ENCODE peak calls at places on chromosomes 5 and 9, in four cellular contexts. T is upper lobe of right lung, N is HFF-Myc, O is NCI-H526. X is an unnamed sample.

GRCh38 chr9:72305102-72305546 is 59.9 kb downstream of the ZFAND5 start:
- DNase-seq in N (peak; percentile 36), T (peak; percentile 89), O (no peak), X (peak; percentile 75)

GRCh38 chr9:130186839-130187522 is 14.8 kb downstream of the NCS1 start:
- DNase-seq in N (no peak), T (no peak), O (no peak), X (no peak)

GRCh38 chr5:42268630-42269029 is 154.6 kb upstream of the GHR start:
- DNase-seq in T (no peak), N (no peak), O (no peak), X (no peak)

GRCh38 chr9:111891910-111892499 is 4.6 kb upstream of the UGCG start:
- DNase-seq in T (no peak), N (no peak), O (peak; percentile 69), X (no peak)

GRCh38 chr9:20292002-20292401 is 330.3 kb downstream of the MLLT3 start:
- DNase-seq in O (peak; percentile 28), T (no peak), N (peak; percentile 22), X (no peak)

GRCh38 chr9:120477534-120478001 is 102.4 kb downstream of the CDK5RAP2 start:
- DNase-seq in O (peak; percentile 25), T (no peak), N (peak; percentile 56), X (no peak)

GRCh38 chr9:111914749-111915424 is 18.3 kb downstream of the UGCG start:
- DNase-seq in O (peak; percentile 17), N (no peak), T (no peak), X (no peak)

GRCh38 chr9:98182069-98182820 is 10.2 kb downstream of the CORO2A start:
- DNase-seq in O (no peak), N (no peak), T (no peak), X (no peak)

GRCh38 chr5:68950111-68950510 is 143.7 kb upstream of the SLC30A5 start:
- DNase-seq in O (peak; percentile 26), N (no peak), T (no peak), X (no peak)

GRCh38 chr5:132335402-132335801 is 34.1 kb upstream of the SLC22A5 start:
- DNase-seq in N (no peak), O (no peak), T (no peak), X (no peak)

GRCh38 chr5:116574682-116575634 is at the start of gene SEMA6A:
- DNase-seq in O (peak; percentile 83), T (peak; percentile 89), N (peak; percentile 37), X (no peak)

GRCh38 chr5:38607396-38607795 is 51.0 kb upstream of the LIFR start:
- DNase-seq in N (no peak), T (no peak), O (no peak), X (no peak)

GRCh38 chr5:6435356-6435755 is 13.3 kb upstream of the UBE2QL1 start:
- DNase-seq in T (no peak), O (peak; percentile 89), N (no peak), X (no peak)

GRCh38 chr5:57311251-57311650 is 137.4 kb downstream of the GPBP1 start:
- DNase-seq in N (no peak), T (no peak), O (no peak), X (no peak)

GRCh38 chr9:123225374-123225813 is 43.0 kb downstream of the STRBP start:
- DNase-seq in O (peak; percentile 28), N (peak; percentile 75), T (no peak), X (peak; percentile 50)

GRCh38 chr9:124014355-124015026 is 2.9 kb downstream of the LHX2 start:
- DNase-seq in T (no peak), N (no peak), O (no peak), X (no peak)

GRCh38 chr5:12357596-12357995 is 453.4 kb upstream of the CTNND2 start:
- DNase-seq in T (no peak), N (no peak), O (no peak), X (no peak)

GRCh38 chr9:123408313-123409266 is 52.6 kb downstream of the CRB2 start:
- DNase-seq in O (no peak), N (no peak), T (no peak), X (no peak)

GRCh38 chr9:136157477-136158265 is 39.0 kb upstream of the TMEM250 start:
- DNase-seq in T (no peak), N (no peak), O (no peak), X (peak; percentile 29)

GRCh38 chr5:129122560-129122959 is 28.0 kb downstream of the ISOC1 start:
- DNase-seq in T (no peak), N (no peak), O (no peak), X (no peak)

GRCh38 chr5:67192719-67193464 is 3.7 kb downstream of the CD180 start:
- DNase-seq in N (no peak), T (no peak), O (no peak), X (no peak)

GRCh38 chr5:115549154-115549553 is 4.6 kb upstream of the FEM1C start:
- DNase-seq in N (no peak), O (peak; percentile 15), T (no peak), X (no peak)

GRCh38 chr5:97231025-97231636 is 48.1 kb upstream of the RIOK2 start:
- DNase-seq in T (no peak), N (peak; percentile 59), O (peak; percentile 68), X (peak; percentile 41)

GRCh38 chr5:3837544-3837943 is 241.9 kb downstream of the IRX1 start:
- DNase-seq in O (no peak), N (no peak), T (no peak), X (no peak)

GRCh38 chr9:92975452-92975770 is 28.1 kb downstream of the FGD3 start:
- DNase-seq in T (peak; percentile 35), O (no peak), N (no peak), X (no peak)

GRCh38 chr5:148831590-148832565 is 5.5 kb downstream of the ADRB2 start:
- DNase-seq in O (no peak), T (no peak), N (no peak), X (no peak)

GRCh38 chr5:143376195-143376772 is 27.2 kb downstream of the NR3C1 start:
- DNase-seq in O (no peak), N (no peak), T (no peak), X (no peak)

GRCh38 chr9:91809581-91810285 is 140.3 kb downstream of the ROR2 start:
- DNase-seq in N (no peak), T (no peak), O (no peak), X (no peak)

GRCh38 chr5:40406426-40407211 is 273.1 kb upstream of the PTGER4 start:
- DNase-seq in N (no peak), T (no peak), O (no peak), X (no peak)

GRCh38 chr5:168118042-168118668 is 173.3 kb upstream of the WWC1 start:
- DNase-seq in T (no peak), O (no peak), N (no peak), X (no peak)

GRCh38 chr5:113447651-113448050 is 12.9 kb upstream of the TSSK1B start:
- DNase-seq in O (no peak), N (no peak), T (no peak), X (no peak)